ENCODE peak calls at places on chromosome 6, in six cellular contexts. A is fibroblast of mammary gland; G is cardiac fibroblast; O is naive thymus-derived CD8-positive, alpha-beta T cell; W is activated CD4-positive, alpha-beta T cell treated with anti-CD3 and anti-CD28 coated beads, Interleukin-2, amount 50 U/mL, for 4 hours; K is stimulated activated CD8-positive, alpha-beta memory T cell treated with anti-CD3 and anti-CD28 coated beads, Interleukin-2, amount 100 ng/mL, for 48 hours. N is an unnamed sample.
A peak's percentile ranks its signal among the peaks of the same experiment; 100 is the strongest.

GRCh38 chr6:162123797-162124196 is 603.8 kb downstream of the PRKN start:
- DNase-seq in K (no peak), G (no peak), A (peak; percentile 30), O (no peak), W (no peak), N (no peak)

GRCh38 chr6:27851440-27851839 is 60.8 kb downstream of the OR2B2 start:
- DNase-seq in W (no peak), A (no peak), G (no peak), O (no peak), K (no peak), N (no peak)

GRCh38 chr6:25369450-25370086 is 90.4 kb downstream of the CARMIL1 start:
- DNase-seq in A (peak; percentile 15), G (no peak), K (no peak), O (peak; percentile 16), W (no peak), N (no peak)

GRCh38 chr6:133705731-133706130 is 183.2 kb upstream of the TCF21 start:
- DNase-seq in W (no peak), G (peak; percentile 88), K (no peak), O (no peak), A (peak; percentile 83), N (no peak)

GRCh38 chr6:105321207-105321606 is 81.7 kb downstream of the PREP start:
- DNase-seq in O (no peak), W (no peak), A (no peak), K (no peak), G (no peak), N (no peak)

GRCh38 chr6:124007915-124008688 is 204.4 kb downstream of the NKAIN2 start:
- DNase-seq in A (no peak), O (no peak), G (no peak), W (no peak), K (no peak), N (no peak)

GRCh38 chr6:15260099-15260821 is 14.4 kb downstream of the JARID2 start:
- DNase-seq in K (no peak), O (no peak), A (peak; percentile 74), G (peak; percentile 56), W (no peak), N (no peak)

GRCh38 chr6:2412731-2413130 is 167.3 kb upstream of the GMDS start:
- DNase-seq in A (peak; percentile 80), G (peak; percentile 84), O (no peak), K (no peak), W (no peak), N (peak; percentile 5)

GRCh38 chr6:37173573-37174195 is 3.7 kb downstream of the PIM1 start:
- DNase-seq in W (peak; percentile 47), O (no peak), A (peak; percentile 31), G (no peak), K (peak; percentile 33), N (no peak)

GRCh38 chr6:27757307-27757706 is 154.9 kb downstream of the OR2B2 start:
- DNase-seq in K (peak; percentile 39), O (peak; percentile 56), A (no peak), G (no peak), W (peak; percentile 27), N (no peak)

GRCh38 chr6:10402648-10403311 is 12.1 kb downstream of the TFAP2A start:
- DNase-seq in W (no peak), K (no peak), G (no peak), O (no peak), A (no peak), N (no peak)

GRCh38 chr6:4903751-4904370 is 100.0 kb downstream of the RPP40 start:
- DNase-seq in W (no peak), K (no peak), G (no peak), A (no peak), O (no peak), N (no peak)

GRCh38 chr6:27025351-27025750 is 222.2 kb upstream of the PRSS16 start:
- DNase-seq in A (no peak), G (peak; percentile 25), K (no peak), O (no peak), W (no peak), N (no peak)

GRCh38 chr6:136508701-136509387 is 41.4 kb downstream of the MAP7 start:
- DNase-seq in G (no peak), K (no peak), O (no peak), A (no peak), W (no peak), N (no peak)

GRCh38 chr6:98957440-98957839 is 9.7 kb upstream of the FBXL4 start:
- DNase-seq in G (peak; percentile 30), W (no peak), A (peak; percentile 37), O (no peak), K (no peak), N (no peak)

GRCh38 chr6:17709476-17709875 is 2.8 kb upstream of the NUP153 start:
- DNase-seq in A (peak; percentile 18), O (no peak), K (no peak), W (no peak), G (no peak), N (no peak)

GRCh38 chr6:21595265-21595950 is 1.9 kb downstream of the SOX4 start:
- DNase-seq in A (peak; percentile 14), W (no peak), O (peak; percentile 12), G (peak; percentile 39), K (no peak), N (no peak)

GRCh38 chr6:30782425-30783014 is 38.2 kb upstream of the IER3 start:
- DNase-seq in A (peak; percentile 63), K (no peak), G (peak; percentile 75), O (no peak), W (no peak), N (no peak)

GRCh38 chr6:1669996-1670395 is 60.3 kb downstream of the FOXC1 start:
- DNase-seq in W (no peak), K (no peak), O (no peak), G (no peak), A (no peak), N (no peak)

GRCh38 chr6:9224539-9224938 is 789.2 kb upstream of the SLC35B3 start:
- DNase-seq in A (no peak), K (no peak), W (no peak), O (no peak), G (no peak), N (no peak)

GRCh38 chr6:10518461-10519216 is 2.5 kb upstream of the GCNT2 start:
- DNase-seq in O (no peak), A (no peak), W (no peak), G (peak; percentile 41), K (no peak), N (no peak)

GRCh38 chr6:69379518-69379917 is 417.3 kb downstream of the LMBRD1 start:
- DNase-seq in K (no peak), O (no peak), W (no peak), G (no peak), A (no peak), N (no peak)

GRCh38 chr6:162363757-162364156 is 363.8 kb downstream of the PRKN start:
- DNase-seq in W (no peak), G (peak; percentile 17), A (peak; percentile 50), K (no peak), O (no peak), N (no peak)

GRCh38 chr6:167825759-167826229 is 917 bp upstream of the AFDN start:
- DNase-seq in W (no peak), O (no peak), K (no peak), A (no peak), G (peak; percentile 54), N (no peak)

GRCh38 chr6:75449625-75450206 is 43.9 kb downstream of the FILIP1 start:
- DNase-seq in O (no peak), G (peak; percentile 54), W (no peak), K (no peak), A (peak; percentile 44), N (no peak)

GRCh38 chr6:3410385-3411360 is 46.2 kb downstream of the SLC22A23 start:
- DNase-seq in K (peak; percentile 47), O (peak; percentile 71), G (peak; percentile 75), A (peak; percentile 71), W (peak; percentile 54), N (no peak)

GRCh38 chr6:157221049-157221816 is 102.1 kb downstream of the TMEM242 start:
- DNase-seq in A (peak; percentile 80), W (peak; percentile 79), G (peak; percentile 82), K (peak; percentile 66), O (peak; percentile 81), N (no peak)

GRCh38 chr6:138728672-138729071 is 44.9 kb upstream of the CCDC28A start:
- DNase-seq in K (no peak), G (no peak), W (no peak), O (no peak), A (no peak), N (no peak)

GRCh38 chr6:166112580-166112979 is 55.1 kb downstream of the TBXT start:
- DNase-seq in A (peak; percentile 75), W (no peak), G (peak; percentile 92), O (no peak), K (no peak), N (no peak)

GRCh38 chr6:7232351-7232750 is 80.6 kb downstream of the SSR1 start:
- DNase-seq in G (no peak), A (no peak), O (no peak), W (no peak), K (no peak), N (no peak)

GRCh38 chr6:118320652-118321051 is 227.4 kb upstream of the PLN start:
- DNase-seq in A (peak; percentile 25), G (peak; percentile 13), K (no peak), O (no peak), W (no peak), N (no peak)

GRCh38 chr6:128244751-128245405 is 275.5 kb downstream of the PTPRK start:
- DNase-seq in K (no peak), A (no peak), G (no peak), W (no peak), O (no peak), N (no peak)

GRCh38 chr6:25006565-25007001 is 70.8 kb upstream of the RIPOR2 start:
- DNase-seq in O (peak; percentile 28), K (peak; percentile 23), W (no peak), A (peak; percentile 83), G (peak; percentile 85), N (no peak)

GRCh38 chr6:122458087-122458486 is 13.5 kb downstream of the SERINC1 start:
- DNase-seq in G (no peak), O (no peak), W (no peak), A (no peak), K (no peak), N (no peak)

GRCh38 chr6:35154262-35154661 is 13.1 kb upstream of the TCP11 start:
- DNase-seq in K (no peak), A (no peak), O (no peak), W (no peak), G (peak; percentile 53), N (no peak)

GRCh38 chr6:137799950-137800568 is 67.0 kb upstream of the TNFAIP3 start:
- DNase-seq in K (no peak), W (peak; percentile 64), O (peak; percentile 69), G (peak; percentile 83), A (peak; percentile 76), N (no peak)

GRCh38 chr6:24918641-24919403 is 16.9 kb downstream of the RIPOR2 start:
- DNase-seq in K (no peak), O (no peak), A (no peak), W (no peak), G (no peak), N (no peak)

GRCh38 chr6:85641522-85641915 is 1.2 kb downstream of the SYNCRIP start:
- DNase-seq in A (peak; percentile 37), W (no peak), G (peak; percentile 31), O (no peak), K (no peak), N (no peak)